ENCODE peak calls at places on chromosomes 6 and 20, in five cellular contexts. P, M, D, J and B are unnamed samples.

GRCh38 chr6:149266659-149267058 is 50.9 kb upstream of the TAB2 start:
- DNase-seq in P (peak), M (no peak), D (no peak), J (no peak), B (peak)

GRCh38 chr6:11622156-11622555 is 84.6 kb downstream of the TMEM170B start:
- DNase-seq in P (no peak), M (no peak), D (no peak), J (no peak), B (no peak)

GRCh38 chr6:167827588-167828324 is 1.0 kb downstream of the AFDN start:
- DNase-seq in P (peak), M (peak), D (peak), J (no peak), B (peak)

GRCh38 chr6:106116125-106116524 is 30.0 kb downstream of the PRDM1 start:
- DNase-seq in P (no peak), M (no peak), D (peak), J (no peak), B (no peak)

GRCh38 chr20:11271319-11271718 is 597.5 kb upstream of the JAG1 start:
- DNase-seq in P (no peak), M (peak), D (no peak), J (no peak), B (no peak)

GRCh38 chr6:101110814-101111213 is 229.7 kb upstream of the ASCC3 start:
- DNase-seq in P (no peak), M (no peak), D (no peak), J (no peak), B (no peak)

GRCh38 chr6:117136702-117137101 is 128.7 kb upstream of the VGLL2 start:
- DNase-seq in P (no peak), M (no peak), D (no peak), J (no peak), B (no peak)

GRCh38 chr6:37059344-37060194 is 54.1 kb downstream of the FGD2 start:
- DNase-seq in P (peak), M (peak), D (peak), J (peak), B (no peak)

GRCh38 chr6:84103029-84103428 is 69.5 kb downstream of the MRAP2 start:
- DNase-seq in P (no peak), M (no peak), D (no peak), J (peak), B (no peak)

GRCh38 chr6:112282217-112282616 is 27.9 kb upstream of the LAMA4 start:
- DNase-seq in P (no peak), M (peak), D (peak), J (peak), B (no peak)
- TF ChIP-seq CTCF in P (no peak), M (no peak), D (peak), J (peak), B (no peak)

DNA sequence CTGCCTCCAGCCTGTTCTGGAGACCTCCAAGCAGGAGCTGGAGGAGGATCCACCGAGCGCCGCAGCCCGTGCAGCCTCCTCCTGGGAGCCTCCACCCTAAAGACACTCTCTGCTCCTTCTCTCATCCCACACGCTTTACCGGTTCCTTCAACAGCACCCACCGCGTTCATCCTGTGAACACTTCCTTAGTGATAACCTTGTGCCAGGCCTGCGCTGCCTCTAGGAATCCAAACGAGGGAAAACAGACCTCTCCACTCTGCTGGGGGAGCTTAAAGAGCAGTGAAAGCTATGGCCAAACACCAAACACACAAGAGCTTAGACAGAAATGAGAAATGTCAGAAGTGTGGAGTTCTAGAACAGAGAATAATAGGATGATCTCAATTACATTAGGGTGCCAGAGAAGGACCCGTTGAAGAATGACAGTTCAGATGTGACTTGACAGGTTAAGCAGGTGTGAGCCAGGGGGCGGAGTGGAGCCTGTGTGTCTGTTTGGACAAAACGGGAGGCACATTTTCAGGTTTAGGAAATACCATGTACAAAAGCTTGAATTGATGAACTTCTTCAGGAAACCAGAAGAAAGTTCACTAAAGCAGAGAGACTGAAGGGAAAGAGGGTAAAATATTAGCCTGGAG is 28.5 kb upstream of the HLA-DRB5 start:
- DNase-seq in P (no peak), M (no peak), D (no peak), J (no peak), B (no peak)
- TF ChIP-seq CTCF in P (no peak), M (no peak), D (no peak), J (no peak), B (no peak)

DNA sequence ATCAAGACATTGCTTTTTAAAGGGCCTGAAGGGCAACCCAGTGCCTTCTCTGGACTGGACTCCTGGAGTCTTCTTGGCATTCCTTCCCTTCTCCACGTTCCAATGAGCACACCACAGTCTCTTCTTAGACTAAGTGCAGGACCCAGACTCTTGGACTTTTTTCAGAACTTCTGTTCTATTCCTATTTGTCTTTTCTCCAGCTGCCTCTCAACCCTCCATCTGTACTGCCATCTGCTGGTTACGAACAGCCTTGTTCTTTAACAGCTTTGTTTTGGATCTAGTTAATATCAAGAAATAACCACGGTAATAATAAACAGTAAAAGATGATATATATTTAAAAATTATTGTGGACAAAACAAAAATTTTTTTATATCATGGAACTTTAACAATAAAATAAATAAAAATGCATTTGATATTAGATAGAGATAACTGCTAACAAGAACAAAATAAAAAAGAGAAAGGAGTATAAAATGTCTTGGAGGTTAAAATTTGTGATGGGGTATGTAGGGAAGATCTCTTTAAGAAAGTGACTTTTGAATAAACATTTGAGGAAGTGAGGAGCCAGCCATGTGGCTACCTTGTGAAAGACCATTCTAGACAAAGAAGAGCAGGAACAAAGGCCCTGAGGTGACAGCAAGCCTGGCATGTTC is 105.1 kb upstream of the HCRTR2 start:
- DNase-seq in P (peak), M (no peak), D (no peak), J (peak), B (no peak)
- TF ChIP-seq CTCF in P (peak), M (peak), D (peak), J (peak), B (peak)

DNA sequence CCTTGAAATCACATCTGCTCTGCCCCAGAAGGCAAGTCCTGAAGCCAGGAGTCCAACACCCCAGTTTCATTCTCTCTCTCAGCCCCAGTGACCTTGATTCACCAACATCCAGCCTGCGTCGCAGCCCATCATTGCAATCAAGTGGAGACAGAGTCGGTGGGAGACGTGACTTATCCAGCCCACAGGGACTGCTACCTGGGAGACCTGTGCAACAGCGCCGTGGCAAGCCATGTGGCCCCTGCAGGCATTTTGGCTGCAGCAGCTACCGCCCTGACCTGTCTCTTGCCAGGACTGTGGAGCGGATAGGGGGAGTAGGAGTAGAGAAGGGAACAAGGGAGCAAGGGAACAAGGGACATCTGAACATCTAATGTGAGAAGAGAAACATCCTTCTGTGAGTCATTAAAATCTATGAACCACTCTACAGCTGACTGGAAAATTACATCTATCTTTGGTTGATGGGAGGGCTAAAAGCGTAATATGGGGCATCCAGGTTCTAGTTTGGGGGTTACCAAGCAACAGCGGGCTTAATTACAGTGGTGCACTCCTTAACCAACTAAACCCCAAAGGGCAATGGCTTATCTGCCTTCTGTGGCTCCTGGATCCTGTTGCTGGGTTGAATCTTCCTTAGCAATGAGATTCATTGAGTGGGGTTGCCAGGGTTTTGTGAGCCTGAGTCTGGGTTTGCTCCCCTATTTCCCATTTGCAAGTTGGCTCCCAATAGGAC is 2.5 kb downstream of the LY6G6D start:
- DNase-seq in P (no peak), M (no peak), D (peak), J (no peak), B (no peak)
- TF ChIP-seq CTCF in P (no peak), M (no peak), D (no peak), J (no peak), B (no peak)

DNA sequence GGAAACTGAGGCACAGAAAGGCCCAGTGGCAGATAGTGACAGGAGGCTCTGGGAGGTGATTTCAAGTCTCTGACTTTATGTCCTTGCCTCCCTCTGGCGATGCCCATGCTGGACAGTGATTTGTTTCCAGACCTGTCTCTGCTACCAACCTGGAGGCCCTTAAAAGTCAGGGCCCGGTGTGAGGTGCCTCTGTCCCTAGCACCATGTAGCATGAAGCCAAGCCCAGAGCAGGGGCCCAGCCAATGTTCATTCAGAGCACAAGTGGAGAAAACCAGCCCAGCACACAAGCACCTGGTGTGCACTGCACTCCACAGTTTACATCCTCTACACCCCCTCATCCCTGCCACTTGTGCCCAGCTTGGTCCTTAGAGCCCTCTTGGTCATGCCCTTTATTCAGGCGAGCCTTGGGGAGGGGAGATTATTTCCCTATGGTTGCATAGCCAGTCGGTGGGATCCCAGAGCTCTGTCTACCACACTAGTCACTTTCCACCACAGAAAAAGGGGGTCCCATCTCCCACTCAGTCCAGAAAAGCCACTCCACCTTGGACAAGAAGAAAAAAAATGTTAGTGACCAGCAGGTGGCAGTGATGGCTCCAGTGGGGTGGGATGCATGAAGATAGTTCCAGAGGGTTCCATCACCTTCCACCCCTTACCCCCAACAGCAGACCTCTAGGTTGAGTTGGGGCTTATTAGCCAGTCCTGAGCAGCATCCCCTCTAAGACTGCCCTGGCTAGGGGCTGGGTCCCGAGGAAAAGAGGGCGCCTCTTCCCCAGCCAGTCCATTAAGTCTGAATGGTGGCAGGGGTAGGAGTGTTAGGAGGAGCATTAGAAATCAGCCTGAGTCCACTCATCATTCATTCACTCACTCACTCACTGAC is 30.9 kb downstream of the KIAA1755 start:
- DNase-seq in P (peak), M (no peak), D (no peak), J (no peak), B (peak)
- TF ChIP-seq CTCF in P (peak), M (peak), D (peak), J (peak), B (peak)